ENCODE peak calls at places on chromosomes 5 and 9, in four cellular contexts. I is foreskin fibroblast, T is right atrium auricular region, M is left ventricle myocardium inferior. D is an unnamed sample.

GRCh38 chr9:121750715-121751623 is 99.5 kb downstream of the DAB2IP start:
- DNase-seq in I (no peak), T (no peak), M (no peak), D (no peak)

GRCh38 chr5:133246053-133246370 is 194.2 kb downstream of the HSPA4 start:
- DNase-seq in I (no peak), T (no peak), M (no peak), D (no peak)

GRCh38 chr9:70830618-70831017 is 290.8 kb downstream of the TRPM3 start:
- DNase-seq in I (no peak), T (no peak), M (no peak), D (no peak)

GRCh38 chr5:98705841-98706240 is 67.6 kb upstream of the RGMB start:
- DNase-seq in I (peak; percentile 69), T (no peak), M (no peak), D (no peak)

GRCh38 chr9:76576344-76576743 is 117.4 kb downstream of the GCNT1 start:
- DNase-seq in I (peak; percentile 74), T (no peak), M (no peak), D (peak; percentile 86)

GRCh38 chr5:89313804-89314588 is 431.0 kb upstream of the MEF2C start:
- DNase-seq in I (peak; percentile 91), T (no peak), M (no peak), D (peak; percentile 73)

GRCh38 chr5:81908044-81908443 is 63.8 kb upstream of the ATG10 start:
- DNase-seq in I (no peak), T (no peak), M (no peak), D (no peak)

GRCh38 chr5:44987026-44987425 is 178.3 kb downstream of the MRPS30 start:
- DNase-seq in I (no peak), T (no peak), M (no peak), D (no peak)

GRCh38 chr5:173454764-173455598 is 126.8 kb upstream of the STC2 start:
- DNase-seq in I (peak; percentile 97), T (peak; percentile 83), M (peak; percentile 52), D (peak; percentile 99)

GRCh38 chr5:69129413-69129812 is 35.6 kb downstream of the SLC30A5 start:
- DNase-seq in I (peak; percentile 81), T (no peak), M (no peak), D (peak; percentile 63)

GRCh38 chr5:38556599-38557308 is at the start of gene LIFR:
- DNase-seq in I (peak; percentile 93), T (peak; percentile 68), M (peak; percentile 89), D (peak; percentile 17)

GRCh38 chr5:175478384-175479124 is at the start of gene SFXN1:
- DNase-seq in I (peak; percentile 93), T (peak; percentile 61), M (peak; percentile 84), D (no peak)

GRCh38 chr5:172185096-172185461 is 2.9 kb downstream of the STK10 start:
- DNase-seq in I (no peak), T (no peak), M (no peak), D (no peak)

GRCh38 chr9:75467141-75467540 is 378.8 kb downstream of the OSTF1 start:
- DNase-seq in I (peak; percentile 9), T (no peak), M (no peak), D (no peak)

GRCh38 chr9:69970001-69970531 is 73.6 kb upstream of the MAMDC2 start:
- DNase-seq in I (peak; percentile 50), T (no peak), M (no peak), D (no peak)

GRCh38 chr5:77971965-77972544 is 195.9 kb upstream of the TBCA start:
- DNase-seq in I (no peak), T (no peak), M (no peak), D (no peak)

GRCh38 chr9:79300153-79300552 is 271.6 kb upstream of the TLE4 start:
- DNase-seq in I (no peak), T (no peak), M (no peak), D (no peak)

GRCh38 chr5:166074839-166075481 is 2216.5 kb upstream of the WWC1 start:
- DNase-seq in I (no peak), T (no peak), M (no peak), D (no peak)

GRCh38 chr9:101639785-101640437 is 45.1 kb upstream of the PPP3R2 start:
- DNase-seq in I (no peak), T (no peak), M (no peak), D (no peak)

GRCh38 chr5:157652377-157652692 is at the start of gene SOX30:
- DNase-seq in I (no peak), T (no peak), M (no peak), D (no peak)

GRCh38 chr5:157648275-157648990 is 3.8 kb downstream of the SOX30 start:
- DNase-seq in I (no peak), T (no peak), M (no peak), D (no peak)

GRCh38 chr5:157649091-157649490 is 3.1 kb downstream of the SOX30 start:
- DNase-seq in I (no peak), T (no peak), M (no peak), D (no peak)

GRCh38 chr5:157651011-157651611 is 1.1 kb downstream of the SOX30 start:
- DNase-seq in I (no peak), T (no peak), M (no peak), D (no peak)

GRCh38 chr5:157651623-157652376 is 438 bp downstream of the SOX30 start:
- DNase-seq in I (peak; percentile 21), T (no peak), M (peak; percentile 64), D (no peak)
- H3K4me3 ChIP-seq in I (peak overlapping the region; percentile 41), T (peak overlapping the region; percentile 58), M (peak overlapping the region; percentile 66), D (peak overlapping the region; percentile 27)

GRCh38 chr9:96495341-96495740 is 45.4 kb downstream of the HABP4 start:
- DNase-seq in I (peak; percentile 77), T (no peak), M (no peak), D (peak; percentile 83)
- H3K4me3 ChIP-seq in I (no peak overlapping the region), T (no peak overlapping the region), M (no peak overlapping the region), D (no peak overlapping the region)

DNA sequence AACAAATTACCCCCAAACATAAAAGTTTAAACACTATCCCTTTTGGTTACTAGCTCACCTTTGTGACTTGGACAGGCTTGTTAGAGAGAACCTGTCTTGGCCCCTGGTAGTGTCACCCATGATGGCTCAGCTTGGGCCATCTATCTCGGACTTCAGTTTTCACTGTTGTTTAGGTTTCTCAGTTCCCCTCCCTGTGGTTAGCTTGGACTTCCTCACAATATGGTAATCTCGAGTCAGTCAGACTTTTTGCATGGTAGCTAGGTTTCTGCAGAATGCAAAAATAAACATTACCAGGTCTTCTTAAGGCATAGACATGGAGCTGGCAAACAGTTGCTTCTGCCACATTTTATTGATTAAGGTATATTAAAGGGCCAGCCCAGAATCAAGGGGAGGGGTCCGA is 324.3 kb upstream of the RORB start:
- DNase-seq in I (no peak), T (no peak), M (no peak), D (no peak)
- H3K4me3 ChIP-seq in I (no peak overlapping the region), T (no peak overlapping the region), M (no peak overlapping the region), D (no peak overlapping the region)

GRCh38 chr5:180344393-180344999 is 8.6 kb downstream of the GFPT2 start:
- DNase-seq in I (no peak), T (no peak), M (no peak), D (no peak)

GRCh38 chr5:180343846-180344327 is 9.2 kb downstream of the GFPT2 start:
- DNase-seq in I (peak; percentile 86), T (peak; percentile 77), M (no peak), D (no peak)

GRCh38 chr5:180345186-180345585 is 8.0 kb downstream of the GFPT2 start:
- DNase-seq in I (no peak), T (no peak), M (no peak), D (no peak)

GRCh38 chr5:180341595-180341994 is 11.5 kb downstream of the GFPT2 start:
- DNase-seq in I (no peak), T (no peak), M (no peak), D (no peak)

GRCh38 chr5:180343110-180343845 is 9.9 kb downstream of the GFPT2 start:
- DNase-seq in I (peak; percentile 75), T (no peak), M (no peak), D (no peak)
- H3K4me3 ChIP-seq in I (no peak overlapping the region), T (no peak overlapping the region), M (no peak overlapping the region), D (peak overlapping the region; percentile 22)

GRCh38 chr5:59091965-59092364 is 509.1 kb downstream of the RAB3C start:
- DNase-seq in I (no peak), T (no peak), M (no peak), D (no peak)

GRCh38 chr5:59090323-59090722 is 507.4 kb downstream of the RAB3C start:
- DNase-seq in I (no peak), T (no peak), M (no peak), D (no peak)

GRCh38 chr5:59095480-59095879 is 512.6 kb downstream of the RAB3C start:
- DNase-seq in I (peak; percentile 66), T (no peak), M (no peak), D (no peak)

GRCh38 chr5:59093329-59093728 is 510.5 kb downstream of the RAB3C start:
- DNase-seq in I (peak; percentile 53), T (no peak), M (no peak), D (no peak)

DNA sequence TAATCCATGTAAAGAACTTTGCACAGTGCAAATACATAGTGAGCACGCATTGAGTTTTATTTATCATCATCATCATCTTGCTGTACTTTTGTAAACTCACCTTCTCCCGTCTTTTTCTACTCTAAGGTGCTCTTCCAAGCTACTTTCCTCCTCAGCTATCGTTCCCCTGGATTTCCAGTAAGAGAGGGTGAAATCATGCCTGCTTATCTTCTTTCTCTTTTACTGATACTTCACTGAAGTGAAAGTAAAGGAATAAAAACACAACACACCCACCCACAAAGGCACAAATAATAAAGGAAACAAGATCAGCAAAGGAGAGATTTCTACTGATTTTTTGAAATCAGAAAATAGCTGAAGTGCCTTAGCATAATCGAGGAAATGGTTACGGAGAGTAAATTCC is 509.9 kb downstream of the RAB3C start:
- DNase-seq in I (no peak), T (no peak), M (no peak), D (no peak)
- H3K4me3 ChIP-seq in I (no peak overlapping the region), T (peak overlapping the region; percentile 22), M (peak overlapping the region; percentile 43), D (peak overlapping the region; percentile 19)

DNA sequence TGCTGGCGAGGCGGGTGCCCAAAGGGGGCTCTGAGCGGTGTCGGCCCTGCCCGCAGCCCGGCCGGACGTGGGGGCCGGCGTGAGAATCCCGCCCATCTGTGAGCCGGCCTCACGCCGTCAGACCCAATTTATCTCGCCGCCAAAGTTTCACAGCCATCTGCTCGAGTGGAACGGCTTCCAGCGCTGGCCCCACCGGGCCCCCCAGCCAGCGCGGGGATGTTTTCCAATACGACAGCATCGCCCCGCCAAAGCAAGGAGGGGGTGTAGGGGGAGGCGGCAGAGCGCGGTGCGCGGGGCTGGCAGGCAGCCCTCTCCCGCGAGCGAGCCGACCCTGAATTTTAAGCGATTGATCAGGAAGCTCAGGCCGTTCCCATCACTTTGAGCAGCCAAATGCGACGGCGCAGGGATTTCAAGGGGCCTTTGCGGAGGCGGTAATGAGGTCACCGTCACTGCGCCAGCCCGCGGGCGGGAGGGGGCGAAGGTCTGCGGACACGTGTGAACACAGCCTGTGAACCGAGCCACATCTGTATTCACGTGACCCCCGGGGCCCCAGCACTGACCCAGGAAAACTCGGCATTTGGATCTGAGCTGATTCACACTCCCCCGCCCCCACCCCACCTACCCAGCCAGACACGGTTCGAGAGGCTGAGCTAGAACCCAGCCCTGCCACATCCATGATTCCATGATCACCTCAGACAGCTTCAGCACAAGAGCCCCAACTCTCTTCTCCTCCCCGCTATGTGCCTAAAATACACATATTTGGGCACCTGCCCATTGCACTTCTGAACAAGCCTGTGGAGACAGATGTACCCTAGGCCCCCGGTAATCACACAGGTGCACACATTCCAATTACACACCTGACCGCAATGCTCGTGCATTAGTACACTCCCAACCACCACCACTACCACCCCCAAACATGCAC is 47.8 kb upstream of the PSD2 start:
- DNase-seq in I (peak; percentile 75), T (peak; percentile 70), M (peak; percentile 49), D (no peak)
- H3K4me3 ChIP-seq in I (peak overlapping the region; percentile 45), T (peak overlapping the region; percentile 55), M (peak overlapping the region; percentile 67), D (peak overlapping the region; percentile 43)